ENCODE peak calls at places on chromosomes 11 and 22, in eight cellular contexts. One of them, this sample, is unnamed.
A peak's percentile ranks its signal among the peaks of the same experiment; 100 is the strongest.

GRCh38 chr11:1633864-1634263 is 4.3 kb downstream of the KRTAP5-5 start:
- DNase-seq in stomach: no peak
- DNase-seq in vagina: no peak
- DNase-seq in spleen: no peak
- DNase-seq in HCT116: no peak
- DNase-seq in esophagus muscularis mucosa: no peak
- DNase-seq in Panc1: no peak
- DNase-seq in K562: no peak
- DNase-seq in this sample: peak; percentile 30

GRCh38 chr22:35712672-35713071 is 5.0 kb upstream of the APOL5 start:
- DNase-seq in K562: no peak
- DNase-seq in stomach: no peak
- DNase-seq in Panc1: no peak
- DNase-seq in spleen: no peak
- DNase-seq in HCT116: no peak
- DNase-seq in vagina: no peak
- DNase-seq in esophagus muscularis mucosa: no peak
- DNase-seq in this sample: no peak

GRCh38 chr22:44291265-44292006 is 21.3 kb downstream of the SHISAL1 start:
- DNase-seq in stomach: no peak
- DNase-seq in spleen: no peak
- DNase-seq in esophagus muscularis mucosa: no peak
- DNase-seq in vagina: no peak
- DNase-seq in HCT116: no peak
- DNase-seq in K562: no peak
- DNase-seq in Panc1: no peak
- DNase-seq in this sample: no peak

GRCh38 chr11:95912902-95913560 is 10.9 kb downstream of the MTMR2 start:
- DNase-seq in Panc1: no peak
- DNase-seq in spleen: no peak
- DNase-seq in esophagus muscularis mucosa: no peak
- DNase-seq in K562: no peak
- DNase-seq in vagina: no peak
- DNase-seq in stomach: no peak
- DNase-seq in HCT116: no peak
- DNase-seq in this sample: no peak

GRCh38 chr22:42978453-42979103 is 36.4 kb downstream of the PACSIN2 start:
- DNase-seq in esophagus muscularis mucosa: no peak
- DNase-seq in Panc1: no peak
- DNase-seq in K562: no peak
- DNase-seq in spleen: no peak
- DNase-seq in HCT116: no peak
- DNase-seq in vagina: no peak
- DNase-seq in stomach: no peak
- DNase-seq in this sample: no peak

GRCh38 chr11:75420224-75421034 is 12.6 kb downstream of the KLHL35 start:
- DNase-seq in esophagus muscularis mucosa: no peak
- DNase-seq in vagina: no peak
- DNase-seq in K562: peak; percentile 55
- DNase-seq in HCT116: no peak
- DNase-seq in spleen: peak; percentile 37
- DNase-seq in stomach: no peak
- DNase-seq in Panc1: no peak
- DNase-seq in this sample: no peak

GRCh38 chr11:26112190-26112715 is 219.7 kb upstream of the ANO3 start:
- DNase-seq in HCT116: no peak
- DNase-seq in K562: no peak
- DNase-seq in spleen: no peak
- DNase-seq in vagina: no peak
- DNase-seq in esophagus muscularis mucosa: no peak
- DNase-seq in Panc1: no peak
- DNase-seq in stomach: no peak
- DNase-seq in this sample: no peak

GRCh38 chr11:78607691-78608090 is 33.0 kb upstream of the NARS2 start:
- DNase-seq in stomach: peak; percentile 32
- DNase-seq in K562: no peak
- DNase-seq in HCT116: no peak
- DNase-seq in Panc1: no peak
- DNase-seq in esophagus muscularis mucosa: peak; percentile 70
- DNase-seq in vagina: no peak
- DNase-seq in spleen: no peak
- DNase-seq in this sample: no peak

GRCh38 chr22:36162127-36163034 is 1.8 kb upstream of the APOL3 start:
- DNase-seq in K562: no peak
- DNase-seq in esophagus muscularis mucosa: no peak
- DNase-seq in Panc1: no peak
- DNase-seq in stomach: no peak
- DNase-seq in vagina: no peak
- DNase-seq in HCT116: no peak
- DNase-seq in spleen: no peak
- DNase-seq in this sample: no peak

GRCh38 chr11:8838248-8838647 is 72.7 kb upstream of the AKIP1 start:
- DNase-seq in vagina: no peak
- DNase-seq in Panc1: no peak
- DNase-seq in spleen: no peak
- DNase-seq in stomach: no peak
- DNase-seq in esophagus muscularis mucosa: no peak
- DNase-seq in HCT116: no peak
- DNase-seq in K562: no peak
- DNase-seq in this sample: peak; percentile 46

GRCh38 chr11:103035216-103035615 is 56.7 kb downstream of the DCUN1D5 start:
- DNase-seq in stomach: no peak
- DNase-seq in vagina: no peak
- DNase-seq in spleen: no peak
- DNase-seq in esophagus muscularis mucosa: no peak
- DNase-seq in Panc1: no peak
- DNase-seq in K562: no peak
- DNase-seq in HCT116: no peak
- DNase-seq in this sample: no peak

GRCh38 chr11:32137263-32137662 is 46.4 kb downstream of the RCN1 start:
- DNase-seq in K562: no peak
- DNase-seq in stomach: no peak
- DNase-seq in Panc1: peak; percentile 28
- DNase-seq in HCT116: peak; percentile 34
- DNase-seq in esophagus muscularis mucosa: no peak
- DNase-seq in spleen: no peak
- DNase-seq in vagina: no peak
- DNase-seq in this sample: no peak

GRCh38 chr22:19672054-19672776 is 42.1 kb upstream of the SEPTIN5 start:
- DNase-seq in esophagus muscularis mucosa: no peak
- DNase-seq in spleen: no peak
- DNase-seq in Panc1: no peak
- DNase-seq in HCT116: no peak
- DNase-seq in K562: no peak
- DNase-seq in vagina: no peak
- DNase-seq in stomach: no peak
- DNase-seq in this sample: no peak

GRCh38 chr11:115420524-115420923 is 83.7 kb downstream of the CADM1 start:
- DNase-seq in K562: no peak
- DNase-seq in esophagus muscularis mucosa: no peak
- DNase-seq in spleen: no peak
- DNase-seq in stomach: no peak
- DNase-seq in Panc1: no peak
- DNase-seq in vagina: no peak
- DNase-seq in HCT116: no peak
- DNase-seq in this sample: no peak

GRCh38 chr11:133787379-133788103 is 57.8 kb downstream of the SPATA19 start:
- DNase-seq in Panc1: no peak
- DNase-seq in K562: no peak
- DNase-seq in stomach: no peak
- DNase-seq in vagina: no peak
- DNase-seq in spleen: peak; percentile 86
- DNase-seq in HCT116: no peak
- DNase-seq in esophagus muscularis mucosa: peak; percentile 89
- DNase-seq in this sample: no peak

GRCh38 chr11:97140885-97141494 is 751.2 kb downstream of the JRKL start:
- DNase-seq in spleen: no peak
- DNase-seq in Panc1: no peak
- DNase-seq in esophagus muscularis mucosa: no peak
- DNase-seq in HCT116: no peak
- DNase-seq in vagina: no peak
- DNase-seq in stomach: no peak
- DNase-seq in K562: no peak
- DNase-seq in this sample: no peak
- TF ChIP-seq CTCF in spleen: no peak
- TF ChIP-seq CTCF in Panc1: peak; percentile 55
- TF ChIP-seq CTCF in esophagus muscularis mucosa: no peak
- TF ChIP-seq CTCF in HCT116: peak; percentile 44
- TF ChIP-seq CTCF in vagina: no peak
- TF ChIP-seq CTCF in stomach: no peak
- TF ChIP-seq CTCF in K562: peak; percentile 54
- TF ChIP-seq CTCF in this sample: no peak

GRCh38 chr11:47164321-47164720 is 12.4 kb downstream of the ARFGAP2 start:
- DNase-seq in HCT116: no peak
- DNase-seq in esophagus muscularis mucosa: no peak
- DNase-seq in K562: no peak
- DNase-seq in spleen: no peak
- DNase-seq in Panc1: no peak
- DNase-seq in vagina: no peak
- DNase-seq in stomach: no peak
- DNase-seq in this sample: no peak
- TF ChIP-seq POLR2AphosphoS5 in HCT116: no peak
- TF ChIP-seq POLR2AphosphoS5 in esophagus muscularis mucosa: no peak
- TF ChIP-seq POLR2AphosphoS5 in K562: peak; percentile 8
- TF ChIP-seq POLR2AphosphoS5 in spleen: no peak
- TF ChIP-seq POLR2AphosphoS5 in Panc1: no peak
- TF ChIP-seq POLR2AphosphoS5 in vagina: no peak
- TF ChIP-seq POLR2AphosphoS5 in stomach: no peak
- TF ChIP-seq POLR2AphosphoS5 in this sample: no peak

DNA sequence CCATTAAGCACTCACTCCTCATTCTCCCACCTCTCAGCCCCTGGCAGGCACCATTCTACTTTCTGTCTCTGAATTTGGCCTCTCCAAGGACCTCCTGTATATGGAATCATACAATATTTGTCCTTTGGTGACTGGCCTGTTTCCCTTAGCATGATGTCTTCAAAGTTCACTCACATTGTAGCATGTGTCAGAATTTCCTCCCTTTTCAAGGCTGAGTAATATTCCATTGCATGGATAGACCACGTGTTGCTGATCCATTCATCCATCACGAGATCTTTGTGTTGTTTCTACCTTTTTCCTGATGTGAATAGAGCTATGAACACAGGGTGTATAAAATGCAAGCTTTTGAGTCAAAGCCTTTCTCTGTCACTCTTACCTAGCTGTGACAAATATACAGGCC is 11.6 kb downstream of the FADS2 start:
- DNase-seq in vagina: no peak
- DNase-seq in spleen: no peak
- DNase-seq in K562: no peak
- DNase-seq in HCT116: no peak
- DNase-seq in Panc1: no peak
- DNase-seq in esophagus muscularis mucosa: no peak
- DNase-seq in stomach: no peak
- DNase-seq in this sample: no peak
- TF ChIP-seq CTCF in vagina: no peak
- TF ChIP-seq CTCF in spleen: no peak
- TF ChIP-seq CTCF in K562: no peak
- TF ChIP-seq CTCF in HCT116: no peak
- TF ChIP-seq CTCF in Panc1: no peak
- TF ChIP-seq CTCF in esophagus muscularis mucosa: no peak
- TF ChIP-seq CTCF in stomach: no peak
- TF ChIP-seq CTCF in this sample: no peak

GRCh38 chr11:7572001-7572712 is 58.4 kb downstream of the PPFIBP2 start:
- DNase-seq in HCT116: no peak
- DNase-seq in spleen: no peak
- DNase-seq in esophagus muscularis mucosa: no peak
- DNase-seq in vagina: no peak
- DNase-seq in Panc1: no peak
- DNase-seq in stomach: peak; percentile 42
- DNase-seq in K562: no peak
- DNase-seq in this sample: no peak

GRCh38 chr11:7570938-7571337 is 57.1 kb downstream of the PPFIBP2 start:
- DNase-seq in esophagus muscularis mucosa: no peak
- DNase-seq in Panc1: no peak
- DNase-seq in HCT116: no peak
- DNase-seq in vagina: no peak
- DNase-seq in stomach: no peak
- DNase-seq in K562: no peak
- DNase-seq in spleen: no peak
- DNase-seq in this sample: no peak

GRCh38 chr11:7573193-7573557 is 59.4 kb downstream of the PPFIBP2 start:
- DNase-seq in stomach: no peak
- DNase-seq in HCT116: no peak
- DNase-seq in spleen: no peak
- DNase-seq in vagina: no peak
- DNase-seq in esophagus muscularis mucosa: no peak
- DNase-seq in Panc1: no peak
- DNase-seq in K562: no peak
- DNase-seq in this sample: no peak

GRCh38 chr11:7571640-7572000 is 57.8 kb downstream of the PPFIBP2 start:
- DNase-seq in stomach: peak; percentile 79
- DNase-seq in HCT116: peak; percentile 51
- DNase-seq in K562: peak; percentile 66
- DNase-seq in spleen: no peak
- DNase-seq in esophagus muscularis mucosa: no peak
- DNase-seq in Panc1: peak; percentile 47
- DNase-seq in vagina: no peak
- DNase-seq in this sample: peak; percentile 73

DNA sequence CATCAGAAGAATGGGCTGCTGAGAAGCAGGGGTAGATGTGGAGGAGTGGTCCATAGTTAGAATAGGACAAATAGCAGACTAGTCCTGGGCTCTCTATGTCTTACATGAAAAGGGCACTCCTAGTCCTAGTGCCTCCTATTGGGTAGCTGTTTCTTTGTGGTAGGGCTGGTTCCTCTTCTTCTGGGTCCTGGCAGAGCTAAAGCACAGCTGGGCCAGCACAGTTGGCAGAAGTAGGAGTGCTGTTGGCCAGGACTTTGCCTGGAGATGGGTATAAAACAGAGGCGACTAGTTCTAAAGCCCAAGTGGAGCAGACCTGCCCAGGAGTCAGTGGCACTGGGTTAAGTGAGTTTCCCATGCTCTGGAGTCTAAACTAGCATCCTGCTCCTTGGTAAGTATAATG is 55.2 kb downstream of the PPFIBP2 start:
- DNase-seq in vagina: no peak
- DNase-seq in HCT116: no peak
- DNase-seq in spleen: no peak
- DNase-seq in esophagus muscularis mucosa: no peak
- DNase-seq in K562: no peak
- DNase-seq in Panc1: no peak
- DNase-seq in stomach: peak; percentile 68
- DNase-seq in this sample: no peak
- TF ChIP-seq POLR2AphosphoS5 in vagina: no peak
- TF ChIP-seq POLR2AphosphoS5 in HCT116: no peak
- TF ChIP-seq POLR2AphosphoS5 in spleen: no peak
- TF ChIP-seq POLR2AphosphoS5 in esophagus muscularis mucosa: no peak
- TF ChIP-seq POLR2AphosphoS5 in K562: no peak
- TF ChIP-seq POLR2AphosphoS5 in Panc1: no peak
- TF ChIP-seq POLR2AphosphoS5 in stomach: no peak
- TF ChIP-seq POLR2AphosphoS5 in this sample: no peak